ENCODE peak calls at places on chromosomes 5 and 9, in four cellular contexts. I is K562, F is GM12878, O is HepG2. M is an unnamed sample.

GRCh38 chr5:1182633-1183423 is 18.6 kb upstream of the SLC6A19 start:
- DNase-seq in F (no peak), O (peak), I (peak), M (no peak)

GRCh38 chr5:88829773-88830172 is 53.2 kb downstream of the MEF2C start:
- DNase-seq in I (no peak), F (no peak), O (no peak), M (no peak)

GRCh38 chr9:73081979-73082657 is 69.5 kb upstream of the ANXA1 start:
- DNase-seq in O (peak), F (no peak), I (peak), M (peak)

GRCh38 chr9:121783126-121783522 is 131.7 kb downstream of the DAB2IP start:
- DNase-seq in O (no peak), I (no peak), F (no peak), M (no peak)

GRCh38 chr5:172872997-172873491 is 39.0 kb downstream of the ERGIC1 start:
- DNase-seq in O (no peak), F (no peak), I (no peak), M (no peak)

GRCh38 chr9:13020706-13021105 is 245.9 kb downstream of the LURAP1L start:
- DNase-seq in I (no peak), F (no peak), O (no peak), M (no peak)

GRCh38 chr9:120726484-120726883 is 12.2 kb upstream of the MEGF9 start:
- DNase-seq in I (no peak), F (no peak), O (no peak), M (no peak)

GRCh38 chr9:85508616-85509015 is 233.1 kb downstream of the AGTPBP1 start:
- DNase-seq in O (peak), F (no peak), I (peak), M (no peak)

GRCh38 chr5:156835905-156836304 is 14.2 kb upstream of the PPP1R2B start:
- DNase-seq in I (no peak), F (no peak), O (peak), M (no peak)

GRCh38 chr5:78795757-78796156 is 147.2 kb upstream of the LHFPL2 start:
- DNase-seq in O (peak), I (no peak), F (no peak), M (no peak)

GRCh38 chr9:126327016-126327749 is 554 bp downstream of the MVB12B start:
- DNase-seq in F (no peak), O (no peak), I (no peak), M (peak)

GRCh38 chr9:128555180-128555721 is 2.9 kb downstream of the SPTAN1 start:
- DNase-seq in F (no peak), I (peak), O (peak), M (peak)

GRCh38 chr9:134136117-134136996 is 475 bp downstream of the WDR5 start:
- DNase-seq in I (peak), O (no peak), F (no peak), M (peak)

GRCh38 chr5:151082274-151082902 is 1.6 kb upstream of the TNIP1 start:
- DNase-seq in I (peak), O (peak), F (no peak), M (peak)

GRCh38 chr5:15499528-15500325 is at the start of gene FBXL7:
- DNase-seq in O (peak), I (no peak), F (no peak), M (peak)
- TF ChIP-seq FOXK2 in O (no peak), I (no peak), F (no peak), M (no peak)

GRCh38 chr9:89277043-89277442 is 34.0 kb upstream of the CKS2 start:
- DNase-seq in O (no peak), I (no peak), F (no peak), M (no peak)

GRCh38 chr9:89274838-89275237 is 36.2 kb upstream of the CKS2 start:
- DNase-seq in O (no peak), I (no peak), F (no peak), M (no peak)

GRCh38 chr9:89278997-89279739 is 31.8 kb upstream of the CKS2 start:
- DNase-seq in F (no peak), O (peak), I (no peak), M (peak)

GRCh38 chr9:89278551-89278950 is 32.4 kb upstream of the CKS2 start:
- DNase-seq in O (no peak), F (no peak), I (no peak), M (no peak)

GRCh38 chr9:89277454-89277853 is 33.5 kb upstream of the CKS2 start:
- DNase-seq in F (peak), I (no peak), O (no peak), M (no peak)
- TF ChIP-seq BHLHE40 in F (no peak), I (no peak), O (no peak), M (no peak)

GRCh38 chr5:10145922-10146321 is 103.8 kb downstream of the ATPSCKMT start:
- DNase-seq in I (no peak), O (peak), F (peak), M (peak)

GRCh38 chr5:10138385-10139057 is 111.2 kb downstream of the ATPSCKMT start:
- DNase-seq in F (no peak), I (no peak), O (no peak), M (no peak)

GRCh38 chr5:10144040-10144439 is 105.6 kb downstream of the ATPSCKMT start:
- DNase-seq in F (no peak), I (no peak), O (no peak), M (no peak)

DNA sequence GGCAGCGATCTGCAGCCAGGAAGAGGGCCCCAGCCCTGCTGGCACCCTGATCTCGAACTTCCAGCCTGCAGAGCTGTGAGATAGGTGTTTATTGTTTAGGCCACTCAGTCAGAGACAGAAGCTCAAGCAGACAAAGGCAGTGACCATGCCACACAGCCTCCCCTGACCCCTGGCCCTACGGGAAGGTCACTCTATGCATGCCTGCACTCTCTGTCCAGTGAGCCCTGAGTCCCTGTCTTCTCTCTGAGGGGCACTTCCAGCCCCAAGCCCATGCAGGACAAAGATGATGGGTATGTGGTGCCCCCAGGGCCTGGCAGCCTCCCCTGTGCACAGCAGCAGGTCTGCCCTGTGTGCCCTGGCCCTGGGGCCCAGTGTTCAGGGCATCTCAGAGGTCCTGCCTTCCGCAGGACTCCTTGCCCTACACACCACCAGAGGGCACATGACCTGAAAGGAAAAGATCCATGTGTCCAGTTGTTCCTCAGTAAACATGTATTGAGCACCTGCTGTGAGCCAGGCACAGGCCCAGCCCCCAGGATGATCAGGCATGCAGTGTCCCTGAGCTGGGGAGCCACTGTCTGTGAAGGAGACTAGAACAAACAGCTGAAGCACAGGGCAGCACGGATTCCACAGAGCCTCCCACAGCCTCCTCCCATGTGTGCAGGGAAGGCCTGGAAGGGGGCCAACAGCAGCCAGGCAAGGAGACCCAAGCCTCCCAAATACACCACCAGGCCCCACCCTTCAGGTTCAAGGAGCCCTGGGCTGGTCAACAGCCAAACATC is 109.3 kb downstream of the ATPSCKMT start:
- DNase-seq in I (peak), O (peak), F (no peak), M (no peak)
- TF ChIP-seq SP1 in I (no peak), O (no peak), F (no peak), M (no peak)

DNA sequence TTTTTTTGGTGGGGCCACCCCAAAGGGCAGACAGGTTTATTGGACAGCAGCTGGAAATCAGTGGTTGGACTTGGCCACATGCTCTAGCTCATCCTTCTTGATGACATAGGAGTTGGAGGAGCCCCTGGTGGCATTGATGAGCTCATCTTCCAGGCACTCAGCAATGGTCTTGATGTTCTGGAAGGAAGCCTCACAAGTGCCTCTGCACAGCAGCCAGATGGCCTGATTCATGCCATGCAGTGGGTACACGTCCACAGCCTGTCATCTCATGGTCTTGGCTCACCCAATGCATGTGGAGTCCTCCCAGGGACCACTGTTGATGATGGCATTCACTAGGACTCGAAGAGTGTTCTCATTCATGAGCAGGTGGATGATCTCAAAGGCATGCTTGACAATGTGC is 11.3 kb upstream of the RCL1 start:
- DNase-seq in F (no peak), I (no peak), O (no peak), M (no peak)
- TF ChIP-seq FOXK2 in F (no peak), I (no peak), O (no peak), M (no peak)

M was measured in HEK293T.